ENCODE peak calls at places on chromosomes 6 and 20, in eight cellular contexts. One of them, this sample, is unnamed.

GRCh38 chr20:20362774-20363435 is 5.0 kb upstream of the INSM1 start:
- DNase-seq in SK-N-SH: peak
- DNase-seq in suprapubic skin: no peak
- DNase-seq in GM12878: no peak
- DNase-seq in endothelial cell of umbilical vein: no peak
- DNase-seq in Panc1: no peak
- DNase-seq in prostate gland: no peak
- DNase-seq in sigmoid colon: no peak
- DNase-seq in this sample: no peak

GRCh38 chr20:61938839-61939690 is 126.6 kb downstream of the TAF4 start:
- DNase-seq in endothelial cell of umbilical vein: no peak
- DNase-seq in GM12878: no peak
- DNase-seq in SK-N-SH: no peak
- DNase-seq in sigmoid colon: peak
- DNase-seq in prostate gland: no peak
- DNase-seq in suprapubic skin: peak
- DNase-seq in Panc1: no peak
- DNase-seq in this sample: no peak

GRCh38 chr6:84866715-84867114 is 102.3 kb upstream of the TBX18 start:
- DNase-seq in Panc1: no peak
- DNase-seq in GM12878: no peak
- DNase-seq in suprapubic skin: no peak
- DNase-seq in prostate gland: no peak
- DNase-seq in SK-N-SH: no peak
- DNase-seq in endothelial cell of umbilical vein: no peak
- DNase-seq in sigmoid colon: no peak
- DNase-seq in this sample: no peak

GRCh38 chr6:135568366-135568765 is 70.8 kb upstream of the AHI1 start:
- DNase-seq in Panc1: no peak
- DNase-seq in sigmoid colon: no peak
- DNase-seq in GM12878: peak
- DNase-seq in SK-N-SH: peak
- DNase-seq in prostate gland: peak
- DNase-seq in endothelial cell of umbilical vein: peak
- DNase-seq in suprapubic skin: no peak
- DNase-seq in this sample: no peak

GRCh38 chr6:126650931-126651330 is 311.0 kb downstream of the CENPW start:
- DNase-seq in SK-N-SH: no peak
- DNase-seq in endothelial cell of umbilical vein: no peak
- DNase-seq in Panc1: no peak
- DNase-seq in GM12878: no peak
- DNase-seq in sigmoid colon: no peak
- DNase-seq in suprapubic skin: no peak
- DNase-seq in prostate gland: no peak
- DNase-seq in this sample: no peak

GRCh38 chr6:42177514-42178364 is 4.6 kb downstream of the GUCA1A start:
- DNase-seq in suprapubic skin: no peak
- DNase-seq in GM12878: no peak
- DNase-seq in endothelial cell of umbilical vein: no peak
- DNase-seq in SK-N-SH: peak
- DNase-seq in Panc1: no peak
- DNase-seq in sigmoid colon: no peak
- DNase-seq in prostate gland: no peak
- DNase-seq in this sample: no peak

GRCh38 chr6:1335367-1336037 is 23.6 kb downstream of the FOXQ1 start:
- DNase-seq in endothelial cell of umbilical vein: no peak
- DNase-seq in GM12878: no peak
- DNase-seq in SK-N-SH: no peak
- DNase-seq in suprapubic skin: no peak
- DNase-seq in sigmoid colon: no peak
- DNase-seq in Panc1: no peak
- DNase-seq in prostate gland: peak
- DNase-seq in this sample: no peak

GRCh38 chr6:107720762-107721161 is 103.4 kb downstream of the SCML4 start:
- DNase-seq in prostate gland: no peak
- DNase-seq in endothelial cell of umbilical vein: no peak
- DNase-seq in GM12878: no peak
- DNase-seq in SK-N-SH: no peak
- DNase-seq in sigmoid colon: no peak
- DNase-seq in suprapubic skin: no peak
- DNase-seq in Panc1: no peak
- DNase-seq in this sample: peak

GRCh38 chr6:18183736-18184135 is 28.5 kb downstream of the KDM1B start:
- DNase-seq in prostate gland: no peak
- DNase-seq in Panc1: no peak
- DNase-seq in endothelial cell of umbilical vein: no peak
- DNase-seq in sigmoid colon: no peak
- DNase-seq in suprapubic skin: no peak
- DNase-seq in SK-N-SH: no peak
- DNase-seq in GM12878: no peak
- DNase-seq in this sample: no peak

GRCh38 chr20:58640446-58640845 is 10.6 kb upstream of the STX16 start:
- DNase-seq in sigmoid colon: peak
- DNase-seq in GM12878: no peak
- DNase-seq in Panc1: no peak
- DNase-seq in suprapubic skin: no peak
- DNase-seq in endothelial cell of umbilical vein: no peak
- DNase-seq in prostate gland: no peak
- DNase-seq in SK-N-SH: no peak
- DNase-seq in this sample: no peak

GRCh38 chr6:14435291-14435690 is 317.7 kb downstream of the CD83 start:
- DNase-seq in Panc1: no peak
- DNase-seq in sigmoid colon: no peak
- DNase-seq in endothelial cell of umbilical vein: no peak
- DNase-seq in GM12878: no peak
- DNase-seq in SK-N-SH: no peak
- DNase-seq in suprapubic skin: no peak
- DNase-seq in prostate gland: no peak
- DNase-seq in this sample: peak

GRCh38 chr20:8933391-8933807 is 135.5 kb upstream of the PLCB4 start:
- DNase-seq in suprapubic skin: no peak
- DNase-seq in sigmoid colon: peak
- DNase-seq in GM12878: no peak
- DNase-seq in Panc1: no peak
- DNase-seq in SK-N-SH: no peak
- DNase-seq in prostate gland: no peak
- DNase-seq in endothelial cell of umbilical vein: no peak
- DNase-seq in this sample: no peak

GRCh38 chr20:8935878-8936277 is 133.0 kb upstream of the PLCB4 start:
- DNase-seq in SK-N-SH: no peak
- DNase-seq in prostate gland: no peak
- DNase-seq in sigmoid colon: no peak
- DNase-seq in suprapubic skin: no peak
- DNase-seq in GM12878: no peak
- DNase-seq in Panc1: no peak
- DNase-seq in endothelial cell of umbilical vein: no peak
- DNase-seq in this sample: no peak

GRCh38 chr20:8930691-8931090 is 138.2 kb upstream of the PLCB4 start:
- DNase-seq in sigmoid colon: no peak
- DNase-seq in suprapubic skin: no peak
- DNase-seq in prostate gland: no peak
- DNase-seq in GM12878: no peak
- DNase-seq in endothelial cell of umbilical vein: no peak
- DNase-seq in Panc1: no peak
- DNase-seq in SK-N-SH: no peak
- DNase-seq in this sample: no peak

GRCh38 chr20:8934362-8934761 is 134.5 kb upstream of the PLCB4 start:
- DNase-seq in GM12878: no peak
- DNase-seq in endothelial cell of umbilical vein: no peak
- DNase-seq in SK-N-SH: no peak
- DNase-seq in prostate gland: no peak
- DNase-seq in suprapubic skin: no peak
- DNase-seq in sigmoid colon: no peak
- DNase-seq in Panc1: no peak
- DNase-seq in this sample: no peak

GRCh38 chr20:8932192-8933150 is 136.4 kb upstream of the PLCB4 start:
- DNase-seq in sigmoid colon: no peak
- DNase-seq in endothelial cell of umbilical vein: peak
- DNase-seq in Panc1: no peak
- DNase-seq in suprapubic skin: no peak
- DNase-seq in SK-N-SH: no peak
- DNase-seq in prostate gland: no peak
- DNase-seq in GM12878: no peak
- DNase-seq in this sample: no peak
- TF ChIP-seq POLR2AphosphoS5 in sigmoid colon: peak
- TF ChIP-seq POLR2AphosphoS5 in endothelial cell of umbilical vein: no peak
- TF ChIP-seq POLR2AphosphoS5 in Panc1: no peak
- TF ChIP-seq POLR2AphosphoS5 in suprapubic skin: no peak
- TF ChIP-seq POLR2AphosphoS5 in SK-N-SH: no peak
- TF ChIP-seq POLR2AphosphoS5 in prostate gland: no peak
- TF ChIP-seq POLR2AphosphoS5 in GM12878: no peak
- TF ChIP-seq POLR2AphosphoS5 in this sample: peak

GRCh38 chr6:3449321-3449720 is 7.5 kb downstream of the SLC22A23 start:
- DNase-seq in sigmoid colon: no peak
- DNase-seq in GM12878: no peak
- DNase-seq in suprapubic skin: no peak
- DNase-seq in endothelial cell of umbilical vein: no peak
- DNase-seq in Panc1: no peak
- DNase-seq in SK-N-SH: no peak
- DNase-seq in prostate gland: no peak
- DNase-seq in this sample: no peak
- H3K4me3 ChIP-seq in sigmoid colon: no peak
- H3K4me3 ChIP-seq in GM12878: no peak
- H3K4me3 ChIP-seq in suprapubic skin: no peak
- H3K4me3 ChIP-seq in endothelial cell of umbilical vein: no peak
- H3K4me3 ChIP-seq in Panc1: no peak
- H3K4me3 ChIP-seq in SK-N-SH: no peak
- H3K4me3 ChIP-seq in prostate gland: no peak
- H3K4me3 ChIP-seq in this sample: no peak

GRCh38 chr20:3190681-3191111 is 13.8 kb downstream of the DDRGK1 start:
- DNase-seq in sigmoid colon: no peak
- DNase-seq in prostate gland: no peak
- DNase-seq in GM12878: no peak
- DNase-seq in Panc1: no peak
- DNase-seq in endothelial cell of umbilical vein: no peak
- DNase-seq in SK-N-SH: no peak
- DNase-seq in suprapubic skin: no peak
- DNase-seq in this sample: no peak

GRCh38 chr20:3193806-3194616 is 10.5 kb downstream of the DDRGK1 start:
- DNase-seq in endothelial cell of umbilical vein: no peak
- DNase-seq in prostate gland: no peak
- DNase-seq in suprapubic skin: no peak
- DNase-seq in SK-N-SH: no peak
- DNase-seq in sigmoid colon: no peak
- DNase-seq in GM12878: no peak
- DNase-seq in Panc1: no peak
- DNase-seq in this sample: no peak

GRCh38 chr20:3189561-3190131 is 14.8 kb downstream of the DDRGK1 start:
- DNase-seq in prostate gland: no peak
- DNase-seq in GM12878: no peak
- DNase-seq in SK-N-SH: no peak
- DNase-seq in sigmoid colon: no peak
- DNase-seq in endothelial cell of umbilical vein: no peak
- DNase-seq in suprapubic skin: no peak
- DNase-seq in Panc1: no peak
- DNase-seq in this sample: no peak

GRCh38 chr20:3194617-3195280 is 9.7 kb downstream of the DDRGK1 start:
- DNase-seq in endothelial cell of umbilical vein: no peak
- DNase-seq in prostate gland: no peak
- DNase-seq in suprapubic skin: no peak
- DNase-seq in GM12878: no peak
- DNase-seq in sigmoid colon: no peak
- DNase-seq in Panc1: no peak
- DNase-seq in SK-N-SH: no peak
- DNase-seq in this sample: no peak

DNA sequence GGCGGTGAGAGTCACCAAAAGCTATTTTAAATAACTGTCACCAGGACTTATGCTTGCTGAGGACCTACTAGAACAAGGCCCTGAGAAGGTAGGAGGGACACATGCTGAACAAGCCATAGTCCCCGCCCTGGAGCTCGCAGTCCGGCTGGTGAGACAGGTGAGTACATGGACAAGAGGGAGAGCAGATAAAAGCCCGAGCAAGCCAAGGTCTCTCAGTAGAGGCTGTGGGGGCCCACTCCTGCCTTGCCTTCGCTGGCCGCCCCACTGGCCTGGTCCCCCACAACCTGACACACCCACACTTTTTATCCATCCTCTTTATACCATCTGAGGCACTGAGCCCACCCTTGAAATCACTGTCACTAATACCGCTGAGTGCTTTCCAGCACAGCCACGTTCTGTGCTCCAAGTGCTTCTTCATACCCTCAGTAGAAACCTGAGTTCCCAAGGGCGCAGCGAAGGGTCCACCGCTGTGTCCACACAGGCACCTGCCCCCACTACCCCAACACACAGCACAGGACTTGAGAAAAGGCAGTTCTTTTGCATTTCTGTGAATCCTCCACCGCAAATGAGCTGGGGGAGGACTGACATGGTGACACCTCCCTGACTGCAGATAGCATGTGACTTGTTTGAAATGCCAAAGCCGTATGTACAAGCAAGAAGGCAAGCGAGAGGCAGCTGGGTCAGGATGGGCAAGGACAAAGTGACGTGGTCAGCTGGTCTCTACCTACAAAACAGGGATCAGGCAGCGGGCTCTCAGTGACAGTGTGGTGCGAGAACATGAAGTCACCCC is 12.1 kb downstream of the DDRGK1 start:
- DNase-seq in Panc1: no peak
- DNase-seq in prostate gland: no peak
- DNase-seq in suprapubic skin: no peak
- DNase-seq in GM12878: no peak
- DNase-seq in SK-N-SH: no peak
- DNase-seq in sigmoid colon: no peak
- DNase-seq in endothelial cell of umbilical vein: no peak
- DNase-seq in this sample: no peak
- TF ChIP-seq POLR2AphosphoS5 in Panc1: no peak
- TF ChIP-seq POLR2AphosphoS5 in prostate gland: no peak
- TF ChIP-seq POLR2AphosphoS5 in suprapubic skin: no peak
- TF ChIP-seq POLR2AphosphoS5 in GM12878: no peak
- TF ChIP-seq POLR2AphosphoS5 in SK-N-SH: no peak
- TF ChIP-seq POLR2AphosphoS5 in sigmoid colon: no peak
- TF ChIP-seq POLR2AphosphoS5 in endothelial cell of umbilical vein: no peak
- TF ChIP-seq POLR2AphosphoS5 in this sample: no peak

DNA sequence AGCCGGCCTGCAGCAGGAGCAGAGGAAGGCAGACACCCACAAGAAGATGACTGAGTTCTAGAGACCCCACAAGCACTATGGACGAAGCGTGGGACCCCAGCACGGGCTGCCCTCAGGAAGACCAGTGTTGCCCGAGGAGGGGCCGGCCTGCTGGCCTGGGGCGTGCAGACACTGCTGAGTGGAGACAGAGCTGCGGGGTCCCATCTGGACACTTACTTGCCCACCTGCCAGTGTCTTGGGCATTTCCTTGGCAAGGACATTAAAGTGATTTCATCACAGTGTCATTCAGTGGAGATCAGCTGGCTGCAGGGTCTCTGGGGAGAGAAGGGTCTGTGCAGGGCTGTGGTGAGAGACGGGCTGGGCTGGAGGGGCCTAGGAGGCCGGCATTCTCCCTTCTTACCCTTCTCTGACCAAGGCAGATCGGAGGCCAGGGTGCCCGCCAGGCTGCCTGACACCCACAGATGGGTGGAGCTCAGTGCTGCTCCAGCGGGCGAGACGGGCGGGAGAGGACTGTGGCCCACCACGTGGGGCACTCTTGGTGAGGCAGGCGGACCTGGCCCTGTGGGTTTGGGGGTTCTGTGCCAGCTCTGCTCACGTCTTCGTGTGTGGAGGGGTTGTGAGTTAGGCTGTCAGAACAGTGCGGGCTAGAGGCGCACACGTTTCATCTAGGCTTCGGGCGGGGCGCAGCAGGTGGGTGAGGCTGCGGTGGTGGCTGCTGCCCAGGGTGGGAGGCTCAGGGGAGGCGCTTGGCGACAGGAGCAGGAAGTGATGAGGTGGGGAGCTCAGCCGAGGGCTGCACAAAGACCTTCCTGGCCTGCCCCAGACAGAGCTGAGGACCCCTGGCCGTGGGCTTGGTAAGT is at the start of gene LIME1:
- DNase-seq in Panc1: no peak
- DNase-seq in sigmoid colon: peak
- DNase-seq in prostate gland: no peak
- DNase-seq in endothelial cell of umbilical vein: no peak
- DNase-seq in SK-N-SH: peak
- DNase-seq in suprapubic skin: peak
- DNase-seq in GM12878: no peak
- DNase-seq in this sample: no peak
- H3K4me3 ChIP-seq in Panc1: no peak
- H3K4me3 ChIP-seq in sigmoid colon: peak
- H3K4me3 ChIP-seq in prostate gland: peak
- H3K4me3 ChIP-seq in endothelial cell of umbilical vein: no peak
- H3K4me3 ChIP-seq in SK-N-SH: no peak
- H3K4me3 ChIP-seq in suprapubic skin: peak
- H3K4me3 ChIP-seq in GM12878: peak
- H3K4me3 ChIP-seq in this sample: peak

This sample was measured in vagina.